ENCODE peak calls at places on chromosome 2, in eight cellular contexts. T, V, J, M, B, Y, P and U are unnamed samples.

GRCh38 chr2:178317807-178318206 is 123.5 kb downstream of the OSBPL6 start:
- DNase-seq in V (no peak), P (no peak), Y (no peak), J (no peak), T (no peak), B (no peak), M (no peak), U (no peak)

GRCh38 chr2:71129114-71129890 is 727 bp downstream of the MCEE start:
- DNase-seq in M (no peak), B (no peak), P (no peak), T (no peak), Y (peak; percentile 15), V (no peak), J (no peak), U (peak; percentile 26)

GRCh38 chr2:72989770-72990556 is 72.6 kb downstream of the EMX1 start:
- DNase-seq in P (no peak), Y (peak; percentile 16), B (no peak), M (no peak), V (peak; percentile 48), J (no peak), T (no peak), U (no peak)

GRCh38 chr2:48961009-48961408 is 193.3 kb downstream of the FSHR start:
- DNase-seq in M (no peak), T (no peak), Y (no peak), V (no peak), J (no peak), B (no peak), P (no peak), U (no peak)

GRCh38 chr2:223459328-223459939 is 142.7 kb downstream of the SCG2 start:
- DNase-seq in J (no peak), Y (peak; percentile 57), M (no peak), T (no peak), V (no peak), B (no peak), P (no peak), U (peak; percentile 36)

GRCh38 chr2:240060977-240061591 is 7.8 kb upstream of the OR6B3 start:
- DNase-seq in M (peak; percentile 46), J (peak; percentile 42), Y (peak; percentile 67), B (peak; percentile 45), T (no peak), P (peak; percentile 47), V (peak; percentile 74), U (peak; percentile 75)

GRCh38 chr2:191646612-191646902 is 31.4 kb upstream of the NABP1 start:
- DNase-seq in J (no peak), T (no peak), V (no peak), P (no peak), B (no peak), Y (peak; percentile 38), M (no peak), U (no peak)

GRCh38 chr2:222904557-222905258 is 43.9 kb downstream of the ACSL3 start:
- DNase-seq in B (no peak), Y (peak; percentile 88), J (no peak), P (no peak), T (no peak), M (no peak), V (no peak), U (no peak)

GRCh38 chr2:101223814-101224231 is 28.9 kb upstream of the CNOT11 start:
- DNase-seq in P (no peak), M (peak; percentile 55), T (peak; percentile 37), J (peak; percentile 69), B (peak; percentile 41), V (no peak), Y (no peak), U (peak; percentile 96)

GRCh38 chr2:228433706-228434105 is 252.2 kb upstream of the SPHKAP start:
- DNase-seq in M (no peak), Y (no peak), T (no peak), J (no peak), B (no peak), P (no peak), V (no peak), U (no peak)

GRCh38 chr2:7845332-7845731 is 836.5 kb upstream of the ID2 start:
- DNase-seq in Y (peak; percentile 96), J (no peak), T (no peak), P (no peak), B (no peak), V (peak; percentile 25), M (no peak), U (no peak)

GRCh38 chr2:3864943-3865664 is 161.7 kb downstream of the DCDC2C start:
- DNase-seq in B (no peak), J (no peak), P (no peak), M (no peak), Y (no peak), T (no peak), V (no peak), U (no peak)

GRCh38 chr2:27408601-27409320 is 630 bp downstream of the PPM1G start:
- DNase-seq in V (no peak), T (no peak), B (peak; percentile 47), J (peak; percentile 35), P (peak; percentile 36), M (no peak), Y (peak; percentile 15), U (peak; percentile 51)

GRCh38 chr2:227414846-227415245 is 27.1 kb upstream of the SCYGR1 start:
- DNase-seq in B (no peak), J (no peak), T (no peak), P (no peak), Y (peak; percentile 68), M (no peak), V (no peak), U (no peak)

GRCh38 chr2:59249441-59250330 is 1008.6 kb upstream of the FANCL start:
- DNase-seq in M (no peak), J (no peak), B (no peak), V (no peak), Y (no peak), P (no peak), T (no peak), U (no peak)